ENCODE peak calls at places on chromosomes 2 and 18, in six cellular contexts. H is activated T-helper 1 cell treated with Interleukin-2 at 50 U/mL for 16 hours, L is germinal center, X is heart left ventricle, E is HuH-7.5, K is GM13977. J is an unnamed sample.

GRCh38 chr2:151771599-151772358 is 37.5 kb upstream of the NEB start:
- DNase-seq in L (peak), X (no peak), K (peak), E (no peak), H (no peak), J (no peak)

GRCh38 chr18:48801728-48802542 is 148.8 kb downstream of the SMAD7 start:
- DNase-seq in L (no peak), K (no peak), X (peak), E (no peak), H (no peak), J (no peak)

GRCh38 chr2:120894936-120895335 is 159.3 kb downstream of the GLI2 start:
- DNase-seq in L (no peak), E (no peak), H (no peak), K (no peak), X (peak), J (no peak)

GRCh38 chr2:46181789-46182530 is 115.2 kb upstream of the EPAS1 start:
- DNase-seq in X (peak), E (no peak), K (no peak), L (no peak), H (no peak), J (no peak)

GRCh38 chr2:205754924-205755321 is 72.6 kb downstream of the NRP2 start:
- DNase-seq in L (no peak), H (no peak), K (no peak), E (peak), X (no peak), J (peak)

GRCh38 chr2:121242976-121243375 is 42.0 kb downstream of the TFCP2L1 start:
- DNase-seq in E (no peak), K (no peak), L (no peak), X (peak), H (no peak), J (no peak)

GRCh38 chr18:74654637-74655036 is 57.0 kb downstream of the ZNF407 start:
- DNase-seq in X (no peak), E (no peak), K (no peak), L (no peak), H (no peak), J (peak)

GRCh38 chr2:27735263-27735904 is 36.1 kb upstream of the MRPL33 start:
- DNase-seq in E (no peak), K (no peak), L (peak), H (peak), X (peak), J (no peak)

GRCh38 chr2:48699377-48699951 is 56.1 kb downstream of the LHCGR start:
- DNase-seq in L (no peak), E (no peak), X (no peak), H (no peak), K (no peak), J (no peak)

GRCh38 chr2:113285816-113286215 is 7.1 kb upstream of the PAX8 start:
- DNase-seq in X (no peak), H (no peak), L (no peak), E (no peak), K (no peak), J (no peak)

GRCh38 chr2:236507393-236508085 is 62.1 kb upstream of the ACKR3 start:
- DNase-seq in E (no peak), K (peak), L (peak), X (peak), H (peak), J (no peak)

GRCh38 chr2:10892796-10893350 is 18.9 kb upstream of the KCNF1 start:
- DNase-seq in L (no peak), E (no peak), K (no peak), X (no peak), H (no peak), J (no peak)

GRCh38 chr2:196277002-196277401 is 105.6 kb upstream of the STK17B start:
- DNase-seq in H (no peak), E (no peak), L (peak), K (peak), X (no peak), J (peak)

GRCh38 chr18:3400567-3401296 is 49.2 kb upstream of the TGIF1 start:
- DNase-seq in K (no peak), X (no peak), L (peak), E (no peak), H (no peak), J (no peak)

GRCh38 chr2:204431529-204431928 is 113.7 kb upstream of the PARD3B start:
- DNase-seq in H (no peak), E (no peak), X (no peak), K (no peak), L (no peak), J (no peak)

GRCh38 chr2:34705556-34706247 is 1106.6 kb upstream of the FAM98A start:
- DNase-seq in X (no peak), E (no peak), H (no peak), K (no peak), L (no peak), J (no peak)

GRCh38 chr2:10245661-10246060 is 57.0 kb upstream of the HPCAL1 start:
- DNase-seq in X (no peak), L (no peak), E (no peak), K (no peak), H (no peak), J (no peak)

GRCh38 chr2:28729698-28730097 is 21.9 kb upstream of the PPP1CB start:
- DNase-seq in K (no peak), H (no peak), E (no peak), L (no peak), X (no peak), J (peak)

GRCh38 chr2:182426082-182426914 is 538 bp downstream of the PDE1A start:
- DNase-seq in K (no peak), H (no peak), X (no peak), E (no peak), L (no peak), J (no peak)